ENCODE peak calls at places on chromosomes 7 and 10, in ten cellular contexts. T, I, G, E, F, K, O, N, C and Y are unnamed samples.
A peak's percentile ranks its signal among the peaks of the same experiment; 100 is the strongest.

GRCh38 chr10:77504870-77505257 is 132.7 kb downstream of the KCNMA1 start:
- DNase-seq in C (no peak), N (no peak), K (no peak), F (no peak), I (no peak), E (no peak), G (peak; percentile 56), O (no peak), T (no peak), Y (no peak)

GRCh38 chr10:60733189-60733815 is 45.0 kb upstream of the CDK1 start:
- DNase-seq in T (peak; percentile 78), K (no peak), G (no peak), F (peak; percentile 16), N (no peak), I (peak; percentile 78), O (peak; percentile 56), E (no peak), C (peak; percentile 59), Y (no peak)

GRCh38 chr10:115084434-115084833 is 8.7 kb upstream of the ATRNL1 start:
- DNase-seq in K (no peak), T (no peak), C (no peak), G (no peak), N (no peak), E (no peak), I (no peak), O (no peak), F (no peak), Y (no peak)

GRCh38 chr10:52066383-52066782 is 247.7 kb upstream of the DKK1 start:
- DNase-seq in E (no peak), T (no peak), O (no peak), K (no peak), G (no peak), F (no peak), I (no peak), N (no peak), C (no peak), Y (no peak)

GRCh38 chr7:24854866-24855265 is 97.6 kb upstream of the GSDME start:
- DNase-seq in F (no peak), N (no peak), C (no peak), T (no peak), K (no peak), O (no peak), G (peak; percentile 65), I (no peak), E (no peak), Y (no peak)

GRCh38 chr7:46960974-46961373 is 620.9 kb downstream of the TNS3 start:
- DNase-seq in N (no peak), E (no peak), O (no peak), T (no peak), C (no peak), G (no peak), F (no peak), I (no peak), K (no peak), Y (no peak)

GRCh38 chr7:133984023-133984422 is 143.1 kb upstream of the LRGUK start:
- DNase-seq in I (no peak), F (no peak), N (no peak), G (no peak), K (no peak), T (no peak), C (no peak), O (no peak), E (no peak), Y (no peak)

GRCh38 chr10:91924212-91925021 is 847 bp downstream of the BTAF1 start:
- DNase-seq in T (no peak), E (no peak), G (peak; percentile 10), I (no peak), N (no peak), F (no peak), O (no peak), C (no peak), K (no peak), Y (no peak)

GRCh38 chr10:97335188-97335619 is 675 bp upstream of the FRAT2 start:
- DNase-seq in O (no peak), K (no peak), I (no peak), E (no peak), F (no peak), N (no peak), G (no peak), T (peak; percentile 19), C (no peak), Y (no peak)

GRCh38 chr10:86727459-86727858 is 29.0 kb upstream of the BMPR1A start:
- DNase-seq in O (no peak), N (no peak), K (no peak), T (no peak), G (no peak), E (no peak), I (no peak), F (no peak), C (no peak), Y (no peak)

GRCh38 chr10:71797533-71798307 is 24.4 kb upstream of the VSIR start:
- DNase-seq in E (no peak), I (no peak), C (no peak), G (no peak), O (no peak), T (no peak), K (no peak), N (no peak), F (no peak), Y (no peak)

DNA sequence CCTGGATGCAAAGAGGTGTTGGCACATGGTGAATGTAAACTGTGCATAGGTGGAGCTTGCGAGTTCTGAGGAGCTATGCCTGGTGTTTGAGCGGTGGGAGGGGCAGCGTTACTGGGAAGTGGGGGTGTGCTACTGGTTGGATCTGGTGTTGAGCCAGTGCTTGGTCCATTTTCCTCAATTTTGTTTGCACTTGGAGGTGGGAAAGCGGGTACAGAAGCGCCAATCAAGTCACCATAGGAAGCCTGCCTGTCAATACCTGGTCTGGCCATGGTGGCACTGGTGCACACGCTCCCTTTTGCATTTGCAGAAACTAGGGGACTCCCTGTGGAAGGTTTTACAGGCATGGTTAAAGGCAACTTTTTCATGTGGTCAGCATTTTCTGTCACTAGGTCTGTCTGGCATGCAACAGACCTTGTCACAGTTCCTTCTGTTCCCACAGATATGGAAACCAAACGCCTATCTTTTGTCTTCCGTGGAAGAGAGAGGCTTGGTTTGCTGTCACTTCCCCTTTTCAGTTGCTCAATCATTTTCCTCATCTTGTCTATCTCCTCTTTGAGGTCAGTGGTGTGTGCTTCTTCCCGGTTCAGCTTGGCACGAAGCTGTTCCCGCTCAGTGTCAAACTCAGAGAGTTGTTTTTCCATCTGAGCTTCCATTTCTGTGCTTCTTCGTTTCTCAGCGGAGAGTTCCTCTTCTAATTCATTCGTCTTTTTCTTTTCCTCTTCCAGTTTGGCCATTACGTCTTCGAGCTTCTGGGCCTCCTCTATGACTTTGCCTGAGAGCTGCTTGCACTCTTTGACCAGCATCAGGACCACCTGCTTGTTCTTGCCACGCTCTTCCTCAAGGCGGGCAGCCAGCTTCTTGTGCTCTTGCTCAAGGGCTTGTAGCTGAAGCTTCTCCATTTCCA is 81.1 kb downstream of the CTTNBP2 start:
- DNase-seq in I (no peak), E (peak; percentile 33), N (no peak), K (no peak), C (no peak), O (no peak), G (no peak), T (peak; percentile 13), F (peak; percentile 34), Y (no peak)
- TF ChIP-seq POLR2A in I (no peak), E (no peak), N (no peak), K (no peak), C (no peak), O (no peak), G (no peak), T (no peak), F (no peak), Y (no peak)

GRCh38 chr7:137895301-137896201 is 48.8 kb upstream of the DGKI start:
- DNase-seq in G (no peak), I (no peak), F (no peak), K (no peak), T (no peak), C (no peak), O (no peak), E (no peak), N (no peak), Y (no peak)
- TF ChIP-seq POLR2A in G (no peak), I (no peak), F (no peak), K (no peak), T (no peak), C (no peak), O (no peak), E (no peak), N (no peak), Y (no peak)

DNA sequence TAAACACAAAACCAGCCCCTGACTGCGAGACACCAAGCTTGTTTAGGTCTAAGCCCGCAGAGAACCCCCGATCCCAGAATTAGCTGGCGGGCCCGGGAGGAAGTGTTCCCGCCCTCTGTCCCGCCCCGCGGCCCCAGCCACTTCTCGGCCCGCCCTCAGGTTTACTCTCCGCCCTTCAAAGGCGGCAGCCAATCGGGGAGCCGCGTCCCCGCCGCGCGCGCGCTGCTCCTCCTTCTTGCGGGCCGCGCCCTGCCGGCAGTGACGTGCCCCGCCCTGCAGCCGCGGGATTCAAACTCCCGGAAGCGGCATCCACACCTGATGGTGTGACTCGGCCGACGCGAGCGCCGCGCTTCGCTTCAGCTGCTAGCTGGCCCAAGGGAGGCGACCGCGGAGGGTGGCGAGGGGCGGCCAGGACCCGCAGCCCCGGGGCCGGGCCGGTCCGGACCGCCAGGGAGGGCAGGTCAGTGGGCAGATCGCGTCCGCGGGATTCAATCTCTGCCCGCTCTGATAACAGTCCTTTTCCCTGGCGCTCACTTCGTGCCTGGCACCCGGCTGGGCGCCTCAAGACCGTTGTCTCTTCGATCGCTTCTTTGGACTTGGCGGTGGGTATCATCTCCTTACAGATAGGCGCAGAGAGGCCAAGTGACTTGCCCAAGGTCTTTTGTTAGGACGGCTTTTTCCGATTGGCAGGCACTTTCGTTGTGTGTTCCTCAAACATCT is at the start of gene CEP55:
- DNase-seq in K (peak; percentile 70), F (peak; percentile 96), C (peak; percentile 94), E (peak; percentile 93), T (peak; percentile 97), G (peak; percentile 87), N (peak; percentile 94), I (peak; percentile 96), O (peak; percentile 90), Y (peak; percentile 92)
- TF ChIP-seq POLR2A in K (peak; percentile 52), F (no peak), C (no peak), E (no peak), T (no peak), G (peak; percentile 61), N (no peak), I (no peak), O (no peak), Y (peak; percentile 55)

GRCh38 chr7:106966121-106966520 is 78.4 kb upstream of the PRKAR2B start:
- DNase-seq in G (peak; percentile 43), I (no peak), F (no peak), T (no peak), C (no peak), E (no peak), O (no peak), K (no peak), N (no peak), Y (no peak)

GRCh38 chr7:106957766-106958165 is 86.7 kb upstream of the PRKAR2B start:
- DNase-seq in F (peak; percentile 43), K (no peak), I (no peak), G (no peak), O (no peak), T (no peak), N (no peak), C (no peak), E (peak; percentile 25), Y (no peak)

GRCh38 chr7:106959753-106960152 is 84.8 kb upstream of the PRKAR2B start:
- DNase-seq in C (no peak), E (no peak), O (no peak), F (peak; percentile 7), G (no peak), T (no peak), N (no peak), I (no peak), K (no peak), Y (no peak)

GRCh38 chr7:106964455-106964854 is 80.0 kb upstream of the PRKAR2B start:
- DNase-seq in O (no peak), I (no peak), K (no peak), F (no peak), E (no peak), C (no peak), N (no peak), G (peak; percentile 11), T (no peak), Y (no peak)

GRCh38 chr7:106962751-106963150 is 81.8 kb upstream of the PRKAR2B start:
- DNase-seq in G (no peak), T (no peak), F (no peak), N (no peak), C (no peak), K (no peak), O (no peak), I (no peak), E (no peak), Y (no peak)
- TF ChIP-seq POLR2A in G (no peak), T (no peak), F (no peak), N (no peak), C (no peak), K (no peak), O (no peak), I (no peak), E (no peak), Y (no peak)